ENCODE peak calls at places on chromosome X, in four cellular contexts. One of them, this sample, is unnamed.
A peak's percentile ranks its signal among the peaks of the same experiment; 100 is the strongest.

GRCh38 chrX:37454537-37455285 is 105.5 kb downstream of the PRRG1 start:
- DNase-seq in K562: no peak
- DNase-seq in WTC11: no peak
- DNase-seq in GM12878: no peak
- DNase-seq in this sample: no peak

GRCh38 chrX:19440713-19441112 is 74.6 kb downstream of the MAP3K15 start:
- DNase-seq in GM12878: no peak
- DNase-seq in K562: no peak
- DNase-seq in WTC11: no peak
- DNase-seq in this sample: no peak

GRCh38 chrX:154378059-154378798 is 866 bp upstream of the EMD start:
- DNase-seq in K562: peak; percentile 89
- DNase-seq in GM12878: no peak
- DNase-seq in WTC11: peak; percentile 29
- DNase-seq in this sample: no peak

GRCh38 chrX:107154787-107155620 is 36.4 kb upstream of the RBM41 start:
- DNase-seq in WTC11: no peak
- DNase-seq in GM12878: no peak
- DNase-seq in K562: peak; percentile 30
- DNase-seq in this sample: peak; percentile 18

GRCh38 chrX:33434256-33435092 is 223.1 kb upstream of the DMD start:
- DNase-seq in GM12878: no peak
- DNase-seq in WTC11: peak; percentile 63
- DNase-seq in K562: peak; percentile 4
- DNase-seq in this sample: peak; percentile 9

GRCh38 chrX:109714340-109714958 is 18.6 kb downstream of the ACSL4 start:
- DNase-seq in GM12878: no peak
- DNase-seq in WTC11: no peak
- DNase-seq in K562: no peak
- DNase-seq in this sample: no peak

GRCh38 chrX:108312938-108313337 is 125.3 kb downstream of the COL4A6 start:
- DNase-seq in GM12878: no peak
- DNase-seq in WTC11: peak; percentile 11
- DNase-seq in K562: no peak
- DNase-seq in this sample: no peak

GRCh38 chrX:103782640-103783039 is 6.0 kb downstream of the PLP1 start:
- DNase-seq in GM12878: no peak
- DNase-seq in K562: no peak
- DNase-seq in WTC11: no peak
- DNase-seq in this sample: no peak

GRCh38 chrX:68708503-68709290 is 61.2 kb downstream of the STARD8 start:
- DNase-seq in K562: no peak
- DNase-seq in WTC11: peak; percentile 23
- DNase-seq in GM12878: no peak
- DNase-seq in this sample: no peak

GRCh38 chrX:76850851-76851250 is 423.3 kb downstream of the MAGEE1 start:
- DNase-seq in K562: no peak
- DNase-seq in GM12878: no peak
- DNase-seq in WTC11: peak; percentile 9
- DNase-seq in this sample: no peak

GRCh38 chrX:40227111-40227510 is 129.4 kb upstream of the BCOR start:
- DNase-seq in GM12878: no peak
- DNase-seq in K562: no peak
- DNase-seq in WTC11: no peak
- DNase-seq in this sample: no peak

GRCh38 chrX:100872161-100872560 is 2.0 kb downstream of the NOX1 start:
- DNase-seq in WTC11: no peak
- DNase-seq in GM12878: no peak
- DNase-seq in K562: no peak
- DNase-seq in this sample: no peak

GRCh38 chrX:149825424-149825823 is 43.7 kb downstream of the MAGEA9 start:
- DNase-seq in K562: peak; percentile 16
- DNase-seq in GM12878: no peak
- DNase-seq in WTC11: peak; percentile 63
- DNase-seq in this sample: peak; percentile 2

GRCh38 chrX:126165401-126165720 is 728 bp downstream of the DCAF12L2 start:
- DNase-seq in K562: no peak
- DNase-seq in GM12878: no peak
- DNase-seq in WTC11: no peak
- DNase-seq in this sample: no peak

GRCh38 chrX:107493141-107493540 is 43.7 kb downstream of the FRMPD3 start:
- DNase-seq in WTC11: no peak
- DNase-seq in GM12878: no peak
- DNase-seq in K562: no peak
- DNase-seq in this sample: no peak

GRCh38 chrX:113400193-113400704 is 559.6 kb upstream of the AMOT start:
- DNase-seq in K562: no peak
- DNase-seq in WTC11: no peak
- DNase-seq in GM12878: no peak
- DNase-seq in this sample: peak; percentile 14

GRCh38 chrX:38216642-38217041 is 4.0 kb downstream of the SRPX start:
- DNase-seq in WTC11: no peak
- DNase-seq in GM12878: no peak
- DNase-seq in K562: no peak
- DNase-seq in this sample: no peak

GRCh38 chrX:74521961-74522833 is 92.2 kb downstream of the RLIM start:
- DNase-seq in WTC11: no peak
- DNase-seq in K562: no peak
- DNase-seq in GM12878: no peak
- DNase-seq in this sample: no peak

GRCh38 chrX:135975421-135975820 is 1.6 kb upstream of the MMGT1 start:
- DNase-seq in K562: no peak
- DNase-seq in WTC11: no peak
- DNase-seq in GM12878: no peak
- DNase-seq in this sample: no peak

GRCh38 chrX:135973025-135973547 is 702 bp downstream of the MMGT1 start:
- DNase-seq in K562: peak; percentile 18
- DNase-seq in GM12878: no peak
- DNase-seq in WTC11: no peak
- DNase-seq in this sample: no peak

GRCh38 chrX:135977611-135978010 is 3.8 kb upstream of the MMGT1 start:
- DNase-seq in WTC11: no peak
- DNase-seq in GM12878: no peak
- DNase-seq in K562: no peak
- DNase-seq in this sample: no peak

GRCh38 chrX:135973548-135974278 is at the start of gene MMGT1:
- DNase-seq in WTC11: peak; percentile 75
- DNase-seq in K562: peak; percentile 96
- DNase-seq in GM12878: peak; percentile 50
- DNase-seq in this sample: peak; percentile 56

GRCh38 chrX:135974279-135974856 is 580 bp upstream of the MMGT1 start:
- DNase-seq in K562: no peak
- DNase-seq in WTC11: peak; percentile 68
- DNase-seq in GM12878: no peak
- DNase-seq in this sample: peak; percentile 2
- TF ChIP-seq CBFB in K562: no peak
- TF ChIP-seq CBFB in WTC11: no peak
- TF ChIP-seq CBFB in GM12878: no peak
- TF ChIP-seq CBFB in this sample: no peak

GRCh38 chrX:54230440-54231148 is 47.5 kb upstream of the FAM120C start:
- DNase-seq in GM12878: no peak
- DNase-seq in WTC11: no peak
- DNase-seq in K562: no peak
- DNase-seq in this sample: no peak
- TF ChIP-seq ETV6 in GM12878: no peak
- TF ChIP-seq ETV6 in WTC11: no peak
- TF ChIP-seq ETV6 in K562: no peak
- TF ChIP-seq ETV6 in this sample: no peak

GRCh38 chrX:15298780-15299179 is 16.7 kb downstream of the ASB11 start:
- DNase-seq in K562: no peak
- DNase-seq in GM12878: no peak
- DNase-seq in WTC11: no peak
- DNase-seq in this sample: no peak

GRCh38 chrX:15301924-15302323 is 13.5 kb downstream of the ASB11 start:
- DNase-seq in GM12878: no peak
- DNase-seq in K562: no peak
- DNase-seq in WTC11: no peak
- DNase-seq in this sample: no peak

GRCh38 chrX:15298201-15298600 is 17.2 kb downstream of the ASB11 start:
- DNase-seq in K562: no peak
- DNase-seq in GM12878: no peak
- DNase-seq in WTC11: no peak
- DNase-seq in this sample: no peak

DNA sequence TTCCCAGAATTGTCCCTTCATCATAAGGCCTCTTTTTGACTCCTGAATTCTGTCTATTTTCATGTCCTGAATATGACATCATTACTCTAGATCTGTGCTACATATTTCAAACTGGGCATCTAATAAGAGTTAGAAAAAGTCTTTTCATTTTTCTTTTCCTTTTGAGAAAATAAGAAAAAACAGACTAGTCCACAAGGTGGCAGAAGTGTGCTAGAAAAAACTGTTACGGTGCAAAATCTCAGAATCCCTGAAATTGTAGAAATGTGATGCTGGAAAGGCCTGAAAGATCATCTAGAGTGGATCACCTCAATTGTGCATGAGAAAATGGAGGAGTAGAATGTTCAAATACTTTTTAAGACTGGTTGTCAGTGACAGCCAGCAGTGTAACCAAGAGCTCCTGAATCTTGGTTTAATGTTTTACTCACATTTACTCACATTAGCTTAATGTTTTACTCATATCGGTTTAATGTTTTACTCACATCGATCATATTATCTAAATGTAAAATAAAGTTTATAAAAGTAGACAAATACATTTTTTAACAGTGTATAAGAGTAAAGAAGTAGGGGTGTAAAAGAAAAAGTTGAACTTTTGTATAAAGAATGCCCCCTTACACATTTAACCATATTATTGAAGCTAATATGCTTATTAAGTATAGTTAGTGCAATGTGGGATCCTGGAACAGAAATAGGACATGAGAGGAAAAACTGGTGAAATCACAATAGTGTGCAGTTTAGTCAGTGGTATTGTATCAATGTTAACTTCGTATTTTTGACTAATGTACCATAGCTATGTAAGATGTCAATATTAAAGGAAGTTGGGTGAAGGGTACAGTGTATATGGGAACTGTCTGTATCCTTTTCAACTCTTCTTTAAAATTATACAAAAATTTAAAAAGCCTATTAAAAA is 15.2 kb downstream of the ASB11 start:
- DNase-seq in WTC11: no peak
- DNase-seq in GM12878: no peak
- DNase-seq in K562: peak; percentile 10
- DNase-seq in this sample: peak; percentile 7
- TF ChIP-seq CBFB in WTC11: no peak
- TF ChIP-seq CBFB in GM12878: no peak
- TF ChIP-seq CBFB in K562: no peak
- TF ChIP-seq CBFB in this sample: no peak

GRCh38 chrX:1749499-1749898 is 134.6 kb downstream of the ASMT start:
- DNase-seq in GM12878: no peak
- DNase-seq in WTC11: peak; percentile 21
- DNase-seq in K562: no peak
- DNase-seq in this sample: no peak
- TF ChIP-seq ETV6 in GM12878: no peak
- TF ChIP-seq ETV6 in WTC11: no peak
- TF ChIP-seq ETV6 in K562: no peak
- TF ChIP-seq ETV6 in this sample: no peak

GRCh38 chrX:12950851-12951589 is 23.9 kb upstream of the TMSB4X start:
- DNase-seq in K562: peak; percentile 79
- DNase-seq in GM12878: peak; percentile 73
- DNase-seq in WTC11: peak; percentile 71
- DNase-seq in this sample: peak; percentile 26
- TF ChIP-seq CBFB in K562: no peak
- TF ChIP-seq CBFB in GM12878: peak; percentile 56
- TF ChIP-seq CBFB in WTC11: no peak
- TF ChIP-seq CBFB in this sample: no peak